ENCODE peak calls at places on chromosomes 12 and 14, in four cellular contexts. U is cardiac muscle cell, J is tibial nerve, X is ovary. W is an unnamed sample.
A peak's percentile ranks its signal among the peaks of the same experiment; 100 is the strongest.

GRCh38 chr14:101721111-101721510 is 40.4 kb upstream of the PPP2R5C start:
- DNase-seq in U (no peak), J (no peak), X (no peak), W (no peak)

GRCh38 chr12:131085816-131086591 is 132.3 kb downstream of the ADGRD1 start:
- DNase-seq in U (no peak), J (peak; percentile 13), X (peak; percentile 11), W (peak; percentile 11)

GRCh38 chr12:74066476-74066875 is 471.2 kb upstream of the ATXN7L3B start:
- DNase-seq in U (no peak), J (no peak), X (peak; percentile 14), W (no peak)

GRCh38 chr14:94521375-94522114 is 12.3 kb upstream of the SERPINA12 start:
- DNase-seq in U (no peak), J (no peak), X (no peak), W (no peak)

GRCh38 chr12:55717397-55718007 is 1.7 kb downstream of the BLOC1S1 start:
- DNase-seq in U (no peak), J (no peak), X (no peak), W (no peak)

GRCh38 chr12:110846615-110847566 is at the start of gene CCDC63:
- DNase-seq in U (peak; percentile 62), J (peak; percentile 20), X (no peak), W (peak; percentile 58)

GRCh38 chr14:22689186-22689585 is 45.0 kb upstream of the OR6J1 start:
- DNase-seq in U (peak; percentile 90), J (no peak), X (no peak), W (no peak)

GRCh38 chr14:73634333-73634833 is 10.4 kb upstream of the DNAL1 start:
- DNase-seq in U (peak; percentile 43), J (no peak), X (no peak), W (peak; percentile 51)

GRCh38 chr14:99768381-99768780 is 24.8 kb upstream of the EML1 start:
- DNase-seq in U (no peak), J (no peak), X (no peak), W (no peak)

GRCh38 chr12:26647091-26647490 is 185.9 kb downstream of the ITPR2 start:
- DNase-seq in U (no peak), J (no peak), X (no peak), W (no peak)

GRCh38 chr14:71586131-71586893 is 345.9 kb upstream of the RGS6 start:
- DNase-seq in U (peak; percentile 66), J (no peak), X (peak; percentile 51), W (no peak)

GRCh38 chr12:32533971-32534590 is 134.7 kb downstream of the FGD4 start:
- DNase-seq in U (peak; percentile 77), J (peak; percentile 49), X (peak; percentile 53), W (peak; percentile 69)
- H3K4me1 ChIP-seq in U (peaks cover 25% of the 10 kb centered on the region), J (no peaks in the 10 kb centered on the region), X (peaks cover 8% of the 10 kb centered on the region), W (peaks cover 46% of the 10 kb centered on the region)

GRCh38 chr12:92945659-92946220 is 16.6 kb upstream of the EEA1 start:
- DNase-seq in U (no peak), J (no peak), X (no peak), W (no peak)
- H3K27ac ChIP-seq in U (no peak overlapping the region), J (no peak overlapping the region), X (no peak overlapping the region), W (no peak overlapping the region)

GRCh38 chr14:36243183-36243582 is 66.7 kb upstream of the PTCSC3 start:
- DNase-seq in U (no peak), J (no peak), X (no peak), W (no peak)

GRCh38 chr14:36238666-36239363 is 62.3 kb upstream of the PTCSC3 start:
- DNase-seq in U (peak; percentile 4), J (no peak), X (no peak), W (no peak)

GRCh38 chr14:36245223-36245622 is 68.7 kb upstream of the PTCSC3 start:
- DNase-seq in U (no peak), J (no peak), X (no peak), W (no peak)

GRCh38 chr14:36241183-36241582 is 64.7 kb upstream of the PTCSC3 start:
- DNase-seq in U (peak; percentile 5), J (no peak), X (no peak), W (no peak)
- TF ChIP-seq CTCF in U (no peak), J (no peak), X (no peak), W (no peak)

GRCh38 chr12:13196302-13196921 is at the start of gene EMP1:
- DNase-seq in U (peak; percentile 99), J (peak; percentile 97), X (peak; percentile 94), W (peak; percentile 92)

GRCh38 chr12:13195848-13196301 is 651 bp upstream of the EMP1 start:
- DNase-seq in U (peak; percentile 55), J (no peak), X (no peak), W (no peak)

GRCh38 chr12:13198240-13198639 is 1.7 kb downstream of the EMP1 start:
- DNase-seq in U (peak; percentile 33), J (no peak), X (no peak), W (no peak)

GRCh38 chr12:13198921-13199320 is 2.4 kb downstream of the EMP1 start:
- DNase-seq in U (peak; percentile 71), J (no peak), X (no peak), W (no peak)

DNA sequence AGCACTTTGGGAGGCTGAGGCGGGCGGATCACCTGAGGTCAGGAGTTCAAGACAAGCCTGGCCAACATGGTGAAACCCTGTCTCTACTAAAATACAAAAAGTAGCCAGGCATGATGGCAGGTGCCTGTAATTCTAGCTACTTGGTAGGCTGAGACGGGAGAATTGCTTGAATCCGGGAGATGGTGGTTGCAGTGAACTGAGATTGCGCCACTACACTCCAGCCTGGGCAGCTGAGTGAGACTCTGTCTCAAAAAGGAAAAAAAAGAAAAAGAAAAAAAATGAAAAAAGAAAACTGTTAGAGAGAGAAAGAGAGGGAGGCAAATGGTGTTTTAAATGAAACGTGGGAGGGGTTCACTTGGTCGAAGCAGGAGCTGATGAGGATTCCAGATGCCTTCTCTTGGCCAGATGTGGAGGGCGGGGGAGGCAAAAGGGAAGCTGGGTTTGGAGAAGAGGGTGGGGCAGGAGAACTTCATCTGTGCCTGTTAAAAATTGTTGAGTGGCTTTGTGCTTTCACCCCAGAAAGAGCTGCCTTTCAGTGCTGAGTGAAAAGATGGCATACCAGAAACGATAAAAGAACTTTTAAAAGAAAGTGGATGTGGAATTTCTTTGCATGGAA is 1.1 kb downstream of the EMP1 start:
- DNase-seq in U (peak; percentile 64), J (peak; percentile 48), X (no peak), W (no peak)
- H3K4me1 ChIP-seq in U (no peaks in the 10 kb centered on the region), J (no peaks in the 10 kb centered on the region), X (peaks cover 3% of the 10 kb centered on the region), W (peaks cover 12% of the 10 kb centered on the region)

GRCh38 chr14:91009501-91010152 is 50.8 kb downstream of the RPS6KA5 start:
- DNase-seq in U (no peak), J (no peak), X (no peak), W (no peak)

GRCh38 chr14:91005716-91006115 is 54.7 kb downstream of the RPS6KA5 start:
- DNase-seq in U (no peak), J (no peak), X (no peak), W (no peak)

GRCh38 chr14:91012050-91012449 is 48.4 kb downstream of the RPS6KA5 start:
- DNase-seq in U (no peak), J (no peak), X (no peak), W (no peak)

GRCh38 chr14:91010153-91010533 is 50.3 kb downstream of the RPS6KA5 start:
- DNase-seq in U (no peak), J (no peak), X (no peak), W (no peak)

DNA sequence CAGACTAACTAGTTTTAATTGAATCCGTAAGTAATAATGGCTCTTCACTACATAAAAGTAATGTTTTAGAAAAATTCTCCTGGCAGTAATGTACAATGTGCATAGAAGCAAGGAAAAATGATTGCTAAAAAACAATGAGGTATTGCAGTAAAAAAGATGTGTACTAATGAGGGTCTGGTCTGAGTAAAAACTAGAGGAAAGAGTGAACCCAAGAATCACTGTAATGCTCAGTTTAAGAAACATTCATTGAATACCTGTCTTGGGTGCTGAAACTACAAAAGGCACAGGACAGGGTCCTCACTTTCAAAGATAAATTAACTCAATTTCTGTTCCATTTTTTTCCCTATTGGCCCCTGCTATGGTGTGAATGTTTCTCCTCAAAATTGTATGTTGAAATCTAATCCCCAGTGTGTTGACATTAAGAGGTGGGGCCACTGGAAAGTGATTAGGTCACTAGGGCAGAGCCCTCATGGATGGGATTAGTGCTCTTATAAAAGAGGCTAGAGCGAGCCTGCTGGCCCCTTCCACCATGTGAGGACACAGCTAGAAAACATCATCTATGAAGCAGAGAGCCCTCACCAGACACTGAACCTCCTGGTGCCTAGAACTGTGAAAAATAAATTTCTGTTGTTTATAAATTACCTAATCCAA is 51.6 kb downstream of the RPS6KA5 start:
- DNase-seq in U (no peak), J (no peak), X (no peak), W (no peak)
- H3K27ac ChIP-seq in U (no peak overlapping the region), J (peak overlapping the region; percentile 5), X (no peak overlapping the region), W (peak overlapping the region; percentile 25)

GRCh38 chr12:103279444-103279843 is 216.3 kb downstream of the C12orf42 start:
- DNase-seq in U (no peak), J (no peak), X (no peak), W (no peak)

GRCh38 chr12:103288016-103288415 is 207.8 kb downstream of the C12orf42 start:
- DNase-seq in U (no peak), J (no peak), X (no peak), W (no peak)

GRCh38 chr12:103278329-103278728 is 217.4 kb downstream of the C12orf42 start:
- DNase-seq in U (no peak), J (no peak), X (no peak), W (no peak)

DNA sequence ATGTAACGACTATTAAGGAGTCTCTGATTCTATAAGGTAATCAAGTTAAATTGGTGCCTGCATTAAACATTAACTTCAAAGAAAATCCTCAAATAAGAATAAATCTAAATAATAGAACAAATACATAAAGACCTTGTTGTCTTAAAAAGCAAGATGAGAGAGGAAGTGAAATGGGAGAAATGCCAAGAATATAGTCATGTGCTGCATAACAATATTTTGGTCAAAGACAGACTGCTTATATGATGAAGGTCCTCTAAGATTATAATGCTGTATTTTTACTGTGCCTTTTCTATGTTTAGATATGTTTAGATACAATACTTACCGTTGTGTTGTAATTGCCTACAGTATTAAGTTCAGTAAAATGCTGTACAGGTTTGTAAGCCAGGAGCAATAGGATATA is 213.6 kb downstream of the C12orf42 start:
- DNase-seq in U (no peak), J (no peak), X (no peak), W (no peak)
- TF ChIP-seq CTCF in U (no peak), J (no peak), X (no peak), W (no peak)

DNA sequence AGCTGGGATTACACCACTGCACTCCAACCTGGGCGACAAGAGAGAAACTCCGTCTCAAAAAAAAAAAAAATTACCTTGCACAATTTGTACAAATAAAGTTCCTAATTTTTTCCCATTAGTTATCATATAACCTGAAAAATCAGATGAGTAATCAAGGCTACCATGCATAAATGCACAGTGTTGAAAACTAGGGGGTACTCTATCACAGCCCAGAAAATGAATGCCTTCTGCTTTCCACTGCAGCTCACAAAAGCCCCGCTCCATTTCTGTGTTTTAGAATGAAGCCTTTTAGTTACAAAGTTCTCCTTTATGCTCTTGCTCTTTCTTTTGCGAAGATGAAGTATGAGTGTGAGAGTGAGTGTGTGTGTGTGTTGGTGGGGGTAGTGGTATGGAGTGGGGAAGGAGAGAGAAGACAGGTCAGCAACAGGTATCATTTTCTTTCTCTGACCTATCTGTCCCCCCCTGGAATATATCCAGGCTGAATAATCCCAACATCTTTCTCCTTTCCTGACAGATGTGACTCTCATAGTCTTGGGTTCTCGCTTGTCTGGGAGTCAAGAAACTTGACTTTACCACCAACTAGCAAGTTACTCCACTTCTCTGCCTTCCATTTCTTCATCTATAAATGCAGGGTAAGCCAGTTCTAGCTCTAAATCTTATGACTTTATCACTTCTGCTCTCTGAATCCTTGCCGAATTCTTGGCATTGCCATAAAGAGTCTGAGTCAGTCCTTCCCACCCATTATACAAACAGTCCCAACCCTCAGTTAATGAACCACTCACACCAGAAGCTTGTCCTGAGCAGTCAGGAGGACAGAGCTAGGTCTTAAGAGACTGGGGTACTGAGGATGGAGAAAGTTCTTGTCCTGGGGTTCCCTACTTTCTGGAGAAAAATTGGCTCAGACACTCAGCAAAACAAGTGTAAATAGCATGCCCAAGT is 16.1 kb downstream of the BIN2 start:
- DNase-seq in U (peak; percentile 69), J (no peak), X (no peak), W (no peak)
- H3K4me1 ChIP-seq in U (no peaks in the 10 kb centered on the region), J (no peaks in the 10 kb centered on the region), X (no peaks in the 10 kb centered on the region), W (no peaks in the 10 kb centered on the region)